ENCODE peak calls at places on chromosomes 6 and 20, in four cellular contexts. One of them, this sample, is unnamed.
A peak's percentile ranks its signal among the peaks of the same experiment; 100 is the strongest.

GRCh38 chr6:139402935-139403386 is 28.5 kb upstream of the CITED2 start:
- DNase-seq in A549: no peak
- DNase-seq in brain microvascular endothelial cell: peak; percentile 90
- DNase-seq in left lung: no peak
- DNase-seq in this sample: no peak

GRCh38 chr6:42988486-42989020 is 4.2 kb downstream of the PPP2R5D start:
- DNase-seq in brain microvascular endothelial cell: no peak
- DNase-seq in left lung: peak; percentile 13
- DNase-seq in A549: no peak
- DNase-seq in this sample: no peak

GRCh38 chr20:4073852-4074741 is 58.7 kb upstream of the RNF24 start:
- DNase-seq in A549: no peak
- DNase-seq in left lung: no peak
- DNase-seq in brain microvascular endothelial cell: no peak
- DNase-seq in this sample: no peak

GRCh38 chr6:43840490-43841218 is 70.6 kb downstream of the VEGFA start:
- DNase-seq in A549: no peak
- DNase-seq in brain microvascular endothelial cell: no peak
- DNase-seq in left lung: no peak
- DNase-seq in this sample: no peak

GRCh38 chr20:37990571-37991151 is 42.6 kb downstream of the TTI1 start:
- DNase-seq in left lung: peak; percentile 85
- DNase-seq in brain microvascular endothelial cell: peak; percentile 84
- DNase-seq in A549: peak; percentile 52
- DNase-seq in this sample: no peak

GRCh38 chr20:59850018-59850641 is 83.3 kb downstream of the SYCP2 start:
- DNase-seq in A549: peak; percentile 49
- DNase-seq in left lung: no peak
- DNase-seq in brain microvascular endothelial cell: no peak
- DNase-seq in this sample: no peak

GRCh38 chr6:13012977-13013680 is 296.6 kb downstream of the PHACTR1 start:
- DNase-seq in A549: no peak
- DNase-seq in left lung: peak; percentile 82
- DNase-seq in brain microvascular endothelial cell: no peak
- DNase-seq in this sample: peak; percentile 54

GRCh38 chr6:96913621-96914020 is 10.9 kb upstream of the KLHL32 start:
- DNase-seq in brain microvascular endothelial cell: no peak
- DNase-seq in A549: no peak
- DNase-seq in left lung: no peak
- DNase-seq in this sample: no peak

GRCh38 chr6:36027501-36028087 is at the start of gene MAPK14:
- DNase-seq in A549: peak; percentile 99
- DNase-seq in brain microvascular endothelial cell: peak; percentile 100
- DNase-seq in left lung: peak; percentile 98
- DNase-seq in this sample: peak; percentile 99

GRCh38 chr20:10064611-10065010 is 29.8 kb downstream of the ANKEF1 start:
- DNase-seq in left lung: no peak
- DNase-seq in brain microvascular endothelial cell: no peak
- DNase-seq in A549: no peak
- DNase-seq in this sample: no peak

GRCh38 chr20:50434321-50434652 is 75.9 kb upstream of the PTPN1 start:
- DNase-seq in left lung: no peak
- DNase-seq in A549: no peak
- DNase-seq in brain microvascular endothelial cell: no peak
- DNase-seq in this sample: no peak

GRCh38 chr6:158958504-158959386 is 41.3 kb downstream of the RSPH3 start:
- DNase-seq in left lung: no peak
- DNase-seq in brain microvascular endothelial cell: no peak
- DNase-seq in A549: no peak
- DNase-seq in this sample: no peak

GRCh38 chr6:37381579-37381978 is 27.8 kb downstream of the RNF8 start:
- DNase-seq in left lung: no peak
- DNase-seq in A549: peak; percentile 71
- DNase-seq in brain microvascular endothelial cell: peak; percentile 31
- DNase-seq in this sample: no peak

GRCh38 chr6:108348655-108349349 is 53.9 kb downstream of the AFG1L start:
- DNase-seq in left lung: no peak
- DNase-seq in brain microvascular endothelial cell: no peak
- DNase-seq in A549: no peak
- DNase-seq in this sample: no peak

GRCh38 chr20:19074828-19075516 is 137.5 kb upstream of the SLC24A3 start:
- DNase-seq in A549: no peak
- DNase-seq in left lung: peak; percentile 82
- DNase-seq in brain microvascular endothelial cell: no peak
- DNase-seq in this sample: no peak

GRCh38 chr20:57702091-57702490 is 7.7 kb downstream of the PMEPA1 start:
- DNase-seq in A549: no peak
- DNase-seq in brain microvascular endothelial cell: no peak
- DNase-seq in left lung: no peak
- DNase-seq in this sample: no peak

GRCh38 chr6:115004204-115004603 is 661.4 kb upstream of the HS3ST5 start:
- DNase-seq in A549: no peak
- DNase-seq in left lung: no peak
- DNase-seq in brain microvascular endothelial cell: no peak
- DNase-seq in this sample: no peak

GRCh38 chr20:57392512-57393271 is 1.5 kb downstream of the RBM38 start:
- DNase-seq in left lung: peak; percentile 87
- DNase-seq in A549: no peak
- DNase-seq in brain microvascular endothelial cell: no peak
- DNase-seq in this sample: peak; percentile 71

GRCh38 chr20:52847029-52847660 is 125.0 kb upstream of the TSHZ2 start:
- DNase-seq in left lung: no peak
- DNase-seq in A549: no peak
- DNase-seq in brain microvascular endothelial cell: no peak
- DNase-seq in this sample: no peak

GRCh38 chr6:16769131-16769985 is 8.1 kb upstream of the ATXN1 start:
- DNase-seq in brain microvascular endothelial cell: peak; percentile 96
- DNase-seq in A549: peak; percentile 91
- DNase-seq in left lung: no peak
- DNase-seq in this sample: peak; percentile 69

GRCh38 chr6:125986956-125987617 is 747 bp downstream of the TRMT11 start:
- DNase-seq in brain microvascular endothelial cell: no peak
- DNase-seq in A549: peak; percentile 37
- DNase-seq in left lung: no peak
- DNase-seq in this sample: no peak

GRCh38 chr6:152380351-152380767 is 256.8 kb downstream of the SYNE1 start:
- DNase-seq in brain microvascular endothelial cell: peak; percentile 76
- DNase-seq in A549: peak; percentile 38
- DNase-seq in left lung: no peak
- DNase-seq in this sample: no peak
- H3K4me3 ChIP-seq in brain microvascular endothelial cell: peak overlapping the region; percentile 80
- H3K4me3 ChIP-seq in A549: peak overlapping the region; percentile 61
- H3K4me3 ChIP-seq in left lung: peak overlapping the region; percentile 36
- H3K4me3 ChIP-seq in this sample: peak overlapping the region; percentile 91

DNA sequence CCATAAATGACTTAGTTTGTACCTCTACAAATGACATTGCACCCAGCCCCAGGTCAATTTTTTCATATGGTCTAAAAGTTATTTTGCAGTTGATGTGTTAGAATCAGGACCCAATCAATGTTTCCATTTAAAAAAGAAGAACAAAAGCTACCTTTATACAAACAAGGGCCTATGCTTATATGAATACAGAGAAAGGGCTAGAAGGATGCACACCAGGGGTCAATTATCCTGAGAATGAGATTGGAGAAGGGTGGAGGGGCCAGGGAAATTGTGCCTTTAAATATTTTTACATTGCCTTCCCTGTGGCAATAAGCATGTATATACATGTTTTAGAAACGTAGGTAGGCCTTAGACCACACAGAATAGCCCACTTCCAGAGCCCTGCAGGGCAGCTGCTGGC is 12.7 kb downstream of the EXOC2 start:
- DNase-seq in brain microvascular endothelial cell: no peak
- DNase-seq in left lung: no peak
- DNase-seq in A549: no peak
- DNase-seq in this sample: no peak
- H3K27ac ChIP-seq in brain microvascular endothelial cell: no peak overlapping the region
- H3K27ac ChIP-seq in left lung: no peak overlapping the region
- H3K27ac ChIP-seq in A549: peak overlapping the region; percentile 35
- H3K27ac ChIP-seq in this sample: no peak overlapping the region

GRCh38 chr6:32945106-32945761 is 4.4 kb upstream of the HLA-DMB start:
- DNase-seq in A549: no peak
- DNase-seq in left lung: no peak
- DNase-seq in brain microvascular endothelial cell: no peak
- DNase-seq in this sample: no peak
- H3K4me3 ChIP-seq in A549: no peak overlapping the region
- H3K4me3 ChIP-seq in left lung: no peak overlapping the region
- H3K4me3 ChIP-seq in brain microvascular endothelial cell: no peak overlapping the region
- H3K4me3 ChIP-seq in this sample: no peak overlapping the region

GRCh38 chr6:79672631-79673065 is 41.5 kb downstream of the SH3BGRL2 start:
- DNase-seq in brain microvascular endothelial cell: peak; percentile 8
- DNase-seq in A549: peak; percentile 37
- DNase-seq in left lung: no peak
- DNase-seq in this sample: no peak
- H3K27ac ChIP-seq in brain microvascular endothelial cell: peak overlapping the region; percentile 21
- H3K27ac ChIP-seq in A549: no peak overlapping the region
- H3K27ac ChIP-seq in left lung: no peak overlapping the region
- H3K27ac ChIP-seq in this sample: no peak overlapping the region

DNA sequence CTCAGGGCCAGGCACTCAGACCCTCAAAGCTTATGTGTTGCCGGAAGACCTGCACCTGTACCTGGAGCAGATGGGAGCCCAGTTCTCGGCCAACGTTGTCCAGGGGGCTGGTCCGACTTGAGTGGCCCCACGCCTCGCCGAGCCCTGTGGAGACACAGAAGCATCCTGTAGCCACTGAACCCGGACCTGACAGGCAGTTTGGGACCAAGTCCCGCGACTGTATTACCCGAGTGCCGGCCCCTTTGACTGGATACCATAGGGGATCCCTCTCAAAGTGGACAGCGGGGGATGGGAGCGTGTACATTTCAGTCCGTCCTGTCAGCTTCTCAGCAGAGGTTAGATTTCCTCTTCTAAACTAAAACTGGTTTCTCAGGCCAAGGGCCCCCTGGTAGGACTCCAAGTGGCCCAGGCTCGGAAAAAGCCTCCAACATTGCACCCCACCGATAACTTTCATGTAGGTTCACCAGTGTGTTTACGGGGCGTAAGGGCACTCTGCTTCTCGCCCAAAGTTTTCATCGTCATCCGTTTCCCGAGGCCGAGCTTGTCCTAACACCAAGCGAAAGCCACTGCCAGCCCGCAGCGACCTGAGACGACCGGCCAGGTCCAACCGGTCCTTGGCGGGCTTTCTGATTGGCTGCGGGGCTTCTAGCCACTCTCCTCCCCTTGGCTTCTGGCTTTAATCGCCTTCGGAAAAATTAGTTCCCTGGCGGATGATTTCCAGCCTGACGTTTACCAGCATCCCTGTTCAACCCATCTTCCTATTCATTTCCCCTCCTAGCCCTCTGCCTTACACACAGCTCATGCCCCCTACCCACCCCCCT is 10.8 kb downstream of the SIM1 start:
- DNase-seq in left lung: peak; percentile 68
- DNase-seq in brain microvascular endothelial cell: no peak
- DNase-seq in A549: no peak
- DNase-seq in this sample: no peak
- H3K4me3 ChIP-seq in left lung: no peak overlapping the region
- H3K4me3 ChIP-seq in brain microvascular endothelial cell: no peak overlapping the region
- H3K4me3 ChIP-seq in A549: no peak overlapping the region
- H3K4me3 ChIP-seq in this sample: no peak overlapping the region

GRCh38 chr6:46953921-46954320 is 32.2 kb upstream of the ADGRF5 start:
- DNase-seq in A549: no peak
- DNase-seq in left lung: no peak
- DNase-seq in brain microvascular endothelial cell: no peak
- DNase-seq in this sample: no peak

GRCh38 chr6:46954819-46955520 is 33.2 kb upstream of the ADGRF5 start:
- DNase-seq in brain microvascular endothelial cell: no peak
- DNase-seq in left lung: no peak
- DNase-seq in A549: no peak
- DNase-seq in this sample: no peak

GRCh38 chr6:46959419-46959818 is 37.7 kb upstream of the ADGRF5 start:
- DNase-seq in A549: no peak
- DNase-seq in left lung: no peak
- DNase-seq in brain microvascular endothelial cell: no peak
- DNase-seq in this sample: no peak

GRCh38 chr6:46961248-46961647 is 39.5 kb upstream of the ADGRF5 start:
- DNase-seq in A549: no peak
- DNase-seq in brain microvascular endothelial cell: no peak
- DNase-seq in left lung: no peak
- DNase-seq in this sample: no peak

GRCh38 chr6:46956409-46956808 is 34.7 kb upstream of the ADGRF5 start:
- DNase-seq in A549: no peak
- DNase-seq in brain microvascular endothelial cell: no peak
- DNase-seq in left lung: no peak
- DNase-seq in this sample: no peak
- H3K27ac ChIP-seq in A549: no peak overlapping the region
- H3K27ac ChIP-seq in brain microvascular endothelial cell: no peak overlapping the region
- H3K27ac ChIP-seq in left lung: no peak overlapping the region
- H3K27ac ChIP-seq in this sample: no peak overlapping the region

GRCh38 chr20:21512634-21513180 is 1.2 kb downstream of the NKX2-2 start:
- DNase-seq in left lung: peak; percentile 69
- DNase-seq in brain microvascular endothelial cell: no peak
- DNase-seq in A549: no peak
- DNase-seq in this sample: no peak
- H3K4me3 ChIP-seq in left lung: no peak overlapping the region
- H3K4me3 ChIP-seq in brain microvascular endothelial cell: no peak overlapping the region
- H3K4me3 ChIP-seq in A549: peak overlapping the region; percentile 49
- H3K4me3 ChIP-seq in this sample: peak overlapping the region; percentile 1

DNA sequence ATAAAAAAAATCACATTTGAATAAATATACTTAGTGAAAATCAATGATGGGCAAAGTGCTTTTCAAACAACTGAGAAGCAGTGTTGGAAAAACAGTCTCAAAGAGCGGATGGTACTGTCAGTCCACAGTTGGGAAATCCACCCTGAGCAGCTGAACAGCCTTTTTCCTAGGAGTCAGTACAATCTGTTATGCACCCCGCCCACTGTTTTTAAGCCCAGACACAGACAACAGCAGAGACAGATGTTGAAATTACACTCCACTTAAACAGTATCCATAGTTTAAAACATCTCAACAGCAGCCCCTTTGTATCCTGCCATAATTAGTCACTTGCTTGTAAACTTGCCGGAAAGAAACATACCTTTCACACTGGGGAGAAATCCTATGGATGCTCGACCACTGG is 372 bp downstream of the KIAA0408 start:
- DNase-seq in A549: no peak
- DNase-seq in brain microvascular endothelial cell: peak; percentile 42
- DNase-seq in left lung: no peak
- DNase-seq in this sample: peak; percentile 47
- H3K27ac ChIP-seq in A549: no peak overlapping the region
- H3K27ac ChIP-seq in brain microvascular endothelial cell: peak overlapping the region; percentile 38
- H3K27ac ChIP-seq in left lung: peak overlapping the region; percentile 90
- H3K27ac ChIP-seq in this sample: peak overlapping the region; percentile 91

GRCh38 chr20:15287331-15287730 is 949.9 kb upstream of the FLRT3 start:
- DNase-seq in brain microvascular endothelial cell: no peak
- DNase-seq in A549: no peak
- DNase-seq in left lung: no peak
- DNase-seq in this sample: no peak
- H3K4me3 ChIP-seq in brain microvascular endothelial cell: no peak overlapping the region
- H3K4me3 ChIP-seq in A549: no peak overlapping the region
- H3K4me3 ChIP-seq in left lung: no peak overlapping the region
- H3K4me3 ChIP-seq in this sample: no peak overlapping the region

GRCh38 chr20:49248301-49248700 is 29.1 kb downstream of the DDX27 start:
- DNase-seq in left lung: no peak
- DNase-seq in brain microvascular endothelial cell: no peak
- DNase-seq in A549: no peak
- DNase-seq in this sample: no peak
- H3K27ac ChIP-seq in left lung: no peak overlapping the region
- H3K27ac ChIP-seq in brain microvascular endothelial cell: no peak overlapping the region
- H3K27ac ChIP-seq in A549: no peak overlapping the region
- H3K27ac ChIP-seq in this sample: no peak overlapping the region

This sample was measured in aorta.